ENCODE peak calls at places on chromosomes 7 and 10, in four cellular contexts. D is suprapubic skin, Q is heart left ventricle, Z is adrenal gland. G is an unnamed sample. For H3K4me1, the result is how much of the 10 kb centered on the place peaks cover.

GRCh38 chr7:412731-413356 is 106.8 kb downstream of the PDGFA start:
- DNase-seq in D (peak), Z (no peak), Q (peak), G (peak)

GRCh38 chr10:80468806-80469421 is 14.8 kb downstream of the TSPAN14 start:
- DNase-seq in D (no peak), Z (no peak), Q (no peak), G (no peak)

GRCh38 chr10:20852303-20852702 is 44.8 kb downstream of the NEBL start:
- DNase-seq in Z (no peak), Q (no peak), D (no peak), G (no peak)

GRCh38 chr10:30591249-30591670 is 38.3 kb downstream of the LYZL2 start:
- DNase-seq in Z (peak), Q (no peak), D (peak), G (no peak)

GRCh38 chr10:119817991-119818888 is 54.4 kb downstream of the MCMBP start:
- DNase-seq in Z (peak), D (peak), Q (peak), G (peak)

GRCh38 chr7:45885264-45885882 is 2.9 kb upstream of the IGFBP1 start:
- DNase-seq in Q (no peak), D (no peak), Z (no peak), G (no peak)

GRCh38 chr7:131950758-131951157 is 394.3 kb upstream of the PODXL start:
- DNase-seq in D (no peak), Z (no peak), Q (no peak), G (no peak)

GRCh38 chr7:1804310-1804709 is 134.2 kb downstream of the ELFN1 start:
- DNase-seq in D (peak), Q (no peak), Z (no peak), G (no peak)

GRCh38 chr10:126480648-126481047 is 92.4 kb upstream of the ADAM12 start:
- DNase-seq in Z (no peak), D (no peak), Q (no peak), G (no peak)

GRCh38 chr7:94375167-94375566 is 19.5 kb upstream of the COL1A2 start:
- DNase-seq in D (no peak), Z (peak), Q (peak), G (no peak)

GRCh38 chr7:143477501-143478150 is at the start of gene TAS2R41:
- DNase-seq in D (no peak), Z (no peak), Q (no peak), G (no peak)

GRCh38 chr10:69848454-69848853 is 46.7 kb downstream of the COL13A1 start:
- DNase-seq in Q (no peak), D (no peak), Z (no peak), G (no peak)

GRCh38 chr10:102266670-102267069 is 21.3 kb downstream of the GBF1 start:
- DNase-seq in Q (no peak), Z (no peak), D (no peak), G (no peak)

GRCh38 chr10:102268333-102268999 is 23.1 kb downstream of the GBF1 start:
- DNase-seq in Z (no peak), Q (no peak), D (no peak), G (no peak)

GRCh38 chr10:102274062-102274461 is 28.7 kb downstream of the GBF1 start:
- DNase-seq in D (no peak), Z (no peak), Q (no peak), G (no peak)

GRCh38 chr10:102267748-102268147 is 22.4 kb downstream of the GBF1 start:
- DNase-seq in Z (no peak), Q (no peak), D (no peak), G (no peak)

DNA sequence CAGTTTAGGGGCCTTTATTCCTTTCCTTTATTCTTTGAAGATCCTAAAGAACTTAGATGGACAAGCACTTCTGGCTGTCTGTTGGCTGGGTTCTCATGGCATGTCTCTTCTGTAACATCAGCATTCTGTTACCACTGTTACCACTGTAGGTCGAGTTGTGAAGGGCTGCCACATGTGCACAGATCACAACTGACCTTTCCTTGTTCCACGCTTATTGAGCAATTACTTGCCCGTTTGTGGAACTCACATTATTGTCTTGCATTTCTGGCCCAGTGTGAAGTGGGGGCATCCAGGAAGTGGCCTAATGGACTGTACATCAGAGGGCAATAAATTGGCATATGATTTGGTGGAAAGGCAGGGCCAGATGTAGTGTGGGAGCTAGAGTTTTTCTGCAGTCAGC is 23.7 kb downstream of the GBF1 start:
- DNase-seq in D (no peak), Z (no peak), Q (no peak), G (no peak)
- H3K4me1 ChIP-seq in D (under half), Z (under half), Q (under half), G (under half)

GRCh38 chr10:3783721-3784432 is 1.1 kb downstream of the KLF6 start:
- DNase-seq in D (no peak), Z (peak), Q (peak), G (peak)

GRCh38 chr10:3783313-3783689 is 1.7 kb downstream of the KLF6 start:
- DNase-seq in Q (peak), Z (peak), D (no peak), G (no peak)

GRCh38 chr10:3781458-3782098 is 3.4 kb downstream of the KLF6 start:
- DNase-seq in Z (no peak), D (no peak), Q (peak), G (peak)

GRCh38 chr10:3782099-3782455 is 2.9 kb downstream of the KLF6 start:
- DNase-seq in Q (no peak), D (no peak), Z (no peak), G (no peak)

GRCh38 chr10:3782456-3783312 is 2.3 kb downstream of the KLF6 start:
- DNase-seq in Q (peak), Z (peak), D (no peak), G (no peak)
- TF ChIP-seq POLR2A in Q (no peak), Z (peak), D (peak), G (no peak)

DNA sequence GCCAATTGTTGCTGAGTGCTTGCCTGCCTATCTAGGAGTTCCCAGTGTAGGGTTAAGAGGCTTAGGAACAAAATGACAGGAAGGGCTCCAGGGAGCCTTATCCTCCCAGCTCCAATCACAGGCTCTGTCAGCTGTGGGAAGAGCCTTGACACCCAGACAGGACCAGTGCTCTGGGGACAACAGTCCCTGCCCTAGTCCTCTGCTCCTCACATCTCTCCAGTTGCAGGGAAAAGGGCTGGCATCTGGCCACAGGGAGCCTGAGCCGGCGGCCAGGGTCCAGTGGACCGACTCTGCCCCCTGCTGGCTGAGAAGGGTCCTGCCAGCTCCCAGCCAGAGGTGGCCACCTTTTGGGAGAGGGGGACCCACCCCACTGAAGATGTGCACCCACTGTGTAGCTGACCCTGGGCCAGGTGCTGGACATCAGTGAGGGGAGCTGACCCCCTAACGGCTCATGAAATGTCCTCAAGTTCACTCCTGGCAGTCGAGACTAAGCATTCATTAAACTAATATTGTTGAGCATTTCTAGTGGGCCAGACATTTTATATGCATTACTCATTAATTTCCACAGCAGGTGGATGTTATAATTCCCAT is 17.6 kb downstream of the DNAJB12 start:
- DNase-seq in Q (peak), D (peak), Z (peak), G (peak)
- H3K4me1 ChIP-seq in Q (half or more), D (half or more), Z (under half), G (under half)

GRCh38 chr7:26188291-26188999 is 12.1 kb downstream of the HNRNPA2B1 start:
- DNase-seq in D (no peak), Z (no peak), Q (no peak), G (no peak)
- TF ChIP-seq POLR2A in D (no peak), Z (peak), Q (no peak), G (no peak)